ENCODE peak calls at places on chromosomes 4 and X, in six cellular contexts. Z, M, D, S, A and W are unnamed samples.

GRCh38 chrX:105190252-105190853 is 30.1 kb downstream of the TEX13A start:
- DNase-seq in Z (peak), S (peak), A (peak), M (no peak), D (no peak), W (no peak)

GRCh38 chrX:49043220-49043986 is at the start of gene TFE3:
- DNase-seq in D (peak), A (peak), M (peak), S (peak), Z (peak), W (peak)

GRCh38 chr4:147157860-147158701 is 212.4 kb upstream of the TTC29 start:
- DNase-seq in Z (no peak), D (peak), S (no peak), M (no peak), A (peak), W (no peak)

GRCh38 chrX:150848914-150849365 is 49.5 kb downstream of the CD99L2 start:
- DNase-seq in A (peak), S (peak), Z (no peak), M (no peak), D (no peak), W (no peak)

GRCh38 chrX:31435592-31435991 is 363.8 kb upstream of the FTHL17 start:
- DNase-seq in Z (no peak), M (no peak), S (no peak), A (no peak), D (no peak), W (no peak)

GRCh38 chrX:85379174-85379907 is at the start of gene POF1B:
- DNase-seq in S (peak), D (no peak), M (no peak), Z (no peak), A (no peak), W (no peak)

GRCh38 chr4:15649914-15650545 is 5.1 kb downstream of the FBXL5 start:
- DNase-seq in S (peak), A (peak), D (no peak), M (no peak), Z (no peak), W (no peak)

GRCh38 chr4:148540622-148541326 is 98.6 kb upstream of the NR3C2 start:
- DNase-seq in M (no peak), D (no peak), S (no peak), Z (no peak), A (no peak), W (no peak)

GRCh38 chr4:7987148-7987989 is 47.7 kb upstream of the AFAP1 start:
- DNase-seq in S (peak), A (no peak), D (peak), M (no peak), Z (peak), W (peak)

GRCh38 chr4:184096561-184097239 is 121.0 kb downstream of the ENPP6 start:
- DNase-seq in D (no peak), Z (no peak), A (peak), M (no peak), S (no peak), W (no peak)

GRCh38 chr4:182968917-182969650 is 51.9 kb upstream of the DCTD start:
- DNase-seq in S (no peak), A (no peak), Z (no peak), D (no peak), M (no peak), W (no peak)

GRCh38 chr4:3255611-3256186 is 6.7 kb downstream of the MSANTD1 start:
- DNase-seq in A (no peak), D (peak), M (peak), S (no peak), Z (no peak), W (no peak)

GRCh38 chr4:186657766-186658165 is 65.9 kb downstream of the FAT1 start:
- DNase-seq in M (no peak), A (no peak), D (no peak), S (no peak), Z (no peak), W (no peak)

GRCh38 chrX:40746536-40746935 is 11.2 kb upstream of the MED14 start:
- DNase-seq in S (no peak), Z (no peak), D (no peak), M (no peak), A (no peak), W (no peak)

GRCh38 chrX:44218465-44218864 is 125.0 kb downstream of the EFHC2 start:
- DNase-seq in S (no peak), A (no peak), D (no peak), M (no peak), Z (no peak), W (no peak)

GRCh38 chrX:44224760-44225159 is 118.7 kb downstream of the EFHC2 start:
- DNase-seq in Z (no peak), M (no peak), S (no peak), D (no peak), A (no peak), W (no peak)

GRCh38 chrX:44227981-44228380 is 115.5 kb downstream of the EFHC2 start:
- DNase-seq in A (no peak), Z (no peak), M (no peak), S (no peak), D (no peak), W (no peak)

GRCh38 chrX:44225667-44226066 is 117.8 kb downstream of the EFHC2 start:
- DNase-seq in A (no peak), Z (no peak), S (peak), D (no peak), M (no peak), W (no peak)

GRCh38 chrX:44223150-44223549 is 120.3 kb downstream of the EFHC2 start:
- DNase-seq in M (no peak), D (no peak), S (peak), A (no peak), Z (no peak), W (no peak)
- TF ChIP-seq CTCF in M (no peak), D (no peak), S (no peak), A (no peak), Z (no peak), W (no peak)

GRCh38 chr4:76748649-76749048 is 149.3 kb downstream of the SOWAHB start:
- DNase-seq in A (no peak), Z (peak), D (no peak), M (no peak), S (peak), W (no peak)
- TF ChIP-seq CTCF in A (no peak), Z (peak), D (no peak), M (no peak), S (no peak), W (peak)

GRCh38 chrX:84187501-84188319 is at the start of gene RPS6KA6:
- DNase-seq in M (no peak), S (peak), D (peak), Z (peak), A (no peak), W (no peak)

GRCh38 chrX:84182521-84182920 is 5.5 kb downstream of the RPS6KA6 start:
- DNase-seq in S (no peak), D (no peak), Z (no peak), A (no peak), M (no peak), W (no peak)

GRCh38 chrX:84189125-84189524 is 1.1 kb upstream of the RPS6KA6 start:
- DNase-seq in D (no peak), S (no peak), A (no peak), M (no peak), Z (no peak), W (no peak)

GRCh38 chrX:84188320-84188834 is 378 bp upstream of the RPS6KA6 start:
- DNase-seq in D (peak), M (no peak), S (peak), Z (peak), A (no peak), W (peak)

GRCh38 chrX:84186603-84187358 is 1.2 kb downstream of the RPS6KA6 start:
- DNase-seq in Z (peak), D (no peak), S (peak), M (no peak), A (no peak), W (no peak)
- TF ChIP-seq CTCF in Z (no peak), D (no peak), S (no peak), M (no peak), A (no peak), W (no peak)

GRCh38 chrX:136491832-136492231 is 4.1 kb downstream of the BRS3 start:
- DNase-seq in D (no peak), M (no peak), Z (no peak), S (no peak), A (no peak), W (no peak)
- TF ChIP-seq CTCF in D (no peak), M (no peak), Z (no peak), S (no peak), A (no peak), W (no peak)

DNA sequence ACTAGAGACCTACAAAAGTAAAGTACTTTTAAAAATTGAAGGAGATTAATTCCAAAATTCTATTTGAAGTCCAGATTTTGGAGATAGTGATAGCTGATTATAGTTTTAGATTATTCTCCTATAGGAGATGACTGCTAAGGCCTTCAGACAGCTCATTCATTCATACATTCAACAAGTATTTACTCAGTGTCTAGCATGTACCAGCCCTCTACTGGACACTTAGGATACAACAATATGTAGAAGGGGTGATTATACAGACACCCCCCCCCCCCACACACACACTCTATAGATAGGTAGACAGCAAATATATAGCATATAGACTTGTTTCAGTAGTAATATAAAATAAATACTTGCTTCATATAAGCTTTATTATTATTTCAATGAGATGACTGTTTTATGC is 60.4 kb upstream of the TAF9B start:
- DNase-seq in Z (peak), M (no peak), D (no peak), A (no peak), S (no peak), W (no peak)
- TF ChIP-seq CTCF in Z (peak), M (no peak), D (no peak), A (peak), S (no peak), W (no peak)

GRCh38 chr4:123622572-123622971 is 226.0 kb downstream of the SPRY1 start:
- DNase-seq in S (no peak), A (no peak), Z (no peak), D (no peak), M (no peak), W (no peak)
- TF ChIP-seq CTCF in S (no peak), A (no peak), Z (no peak), D (no peak), M (no peak), W (no peak)